ENCODE peak calls at places on chromosomes 7 and 10, in nine cellular contexts. Z, W, X, K, M, O, N, P and T are unnamed samples. For H3K4me1, the result is how much of the 10 kb centered on the place peaks cover.

GRCh38 chr10:113993489-113993932 is 50.2 kb upstream of the ADRB1 start:
- DNase-seq in N (no peak), P (peak), K (no peak), O (peak), X (no peak), Z (no peak), M (no peak), W (no peak), T (peak)

GRCh38 chr10:104054430-104054829 is 31.2 kb downstream of the COL17A1 start:
- DNase-seq in M (no peak), P (no peak), N (no peak), O (no peak), Z (peak), K (no peak), W (peak), X (no peak), T (no peak)

GRCh38 chr7:133585003-133585668 is 332.3 kb downstream of the EXOC4 start:
- DNase-seq in W (no peak), O (no peak), M (no peak), N (no peak), X (no peak), P (no peak), Z (no peak), K (no peak), T (no peak)

GRCh38 chr10:72784551-72785421 is 92.8 kb downstream of the MCU start:
- DNase-seq in O (peak), Z (peak), X (no peak), P (peak), W (peak), M (peak), K (no peak), N (peak), T (no peak)

GRCh38 chr10:133312016-133312768 is 3.5 kb downstream of the ZNF511 start:
- DNase-seq in X (no peak), K (no peak), M (no peak), W (no peak), O (no peak), N (no peak), Z (no peak), P (no peak), T (no peak)

GRCh38 chr10:101974091-101974799 is 81.7 kb downstream of the ARMH3 start:
- DNase-seq in Z (no peak), O (no peak), M (no peak), N (no peak), W (peak), X (no peak), K (no peak), P (no peak), T (no peak)

GRCh38 chr10:72335394-72336258 is 19.1 kb downstream of the DNAJB12 start:
- DNase-seq in P (peak), O (peak), W (no peak), K (peak), X (peak), Z (no peak), N (peak), M (no peak), T (peak)

GRCh38 chr10:122459586-122460273 is 1.6 kb upstream of the HTRA1 start:
- DNase-seq in O (no peak), X (no peak), Z (peak), N (no peak), K (no peak), M (no peak), P (no peak), W (peak), T (no peak)

GRCh38 chr10:29858352-29859267 is 200.8 kb downstream of the JCAD start:
- DNase-seq in M (peak), O (no peak), Z (peak), W (peak), P (peak), K (no peak), N (peak), X (no peak), T (peak)

GRCh38 chr10:101588879-101589278 is 758 bp downstream of the DPCD start:
- DNase-seq in O (no peak), Z (peak), M (peak), X (no peak), P (no peak), K (no peak), W (peak), N (no peak), T (no peak)

GRCh38 chr10:6402349-6402709 is 177.7 kb downstream of the PRKCQ start:
- DNase-seq in X (no peak), N (no peak), P (no peak), M (no peak), O (no peak), Z (no peak), W (no peak), K (no peak), T (no peak)

GRCh38 chr7:115060095-115060830 is 138.4 kb downstream of the MDFIC start:
- DNase-seq in W (no peak), P (no peak), M (no peak), Z (no peak), N (no peak), X (no peak), K (no peak), O (no peak), T (no peak)

GRCh38 chr10:116139886-116140285 is 133.1 kb downstream of the GFRA1 start:
- DNase-seq in O (no peak), M (no peak), W (no peak), N (no peak), P (no peak), X (no peak), Z (no peak), K (no peak), T (no peak)

GRCh38 chr7:44377134-44377463 is 51.7 kb upstream of the CAMK2B start:
- DNase-seq in N (no peak), X (no peak), P (no peak), O (no peak), Z (no peak), K (no peak), W (no peak), M (no peak), T (no peak)
- H3K4me1 ChIP-seq in N (under half), X (under half), P (under half), O (under half), Z (under half), K (under half), W (half or more), M (under half), T (under half)

GRCh38 chr10:75400163-75400768 is 1.3 kb downstream of the ZNF503 start:
- DNase-seq in O (no peak), X (no peak), M (no peak), W (peak), N (no peak), P (peak), Z (no peak), K (no peak), T (peak)
- H3K27ac ChIP-seq in O (peak), X (no peak), M (peak), W (peak), N (peak), P (peak), Z (peak), K (no peak), T (peak)

GRCh38 chr7:16933296-16934248 is 51.8 kb upstream of the AGR3 start:
- DNase-seq in K (no peak), Z (no peak), N (no peak), O (no peak), P (no peak), M (no peak), W (no peak), X (no peak), T (no peak)
- H3K4me1 ChIP-seq in K (under half), Z (under half), N (under half), O (under half), P (under half), M (under half), W (under half), X (under half), T (under half)

GRCh38 chr10:22618081-22618785 is 96.1 kb downstream of the PIP4K2A start:
- DNase-seq in P (no peak), M (peak), Z (peak), O (no peak), N (no peak), W (peak), X (no peak), K (no peak), T (no peak)
- H3K27ac ChIP-seq in P (no peak), M (peak), Z (peak), O (no peak), N (no peak), W (no peak), X (no peak), K (no peak), T (peak)

GRCh38 chr7:27607210-27607606 is 55.5 kb downstream of the HIBADH start:
- DNase-seq in M (no peak), N (no peak), P (no peak), O (no peak), Z (no peak), X (no peak), W (no peak), K (no peak), T (no peak)
- H3K4me1 ChIP-seq in M (under half), N (under half), P (under half), O (under half), Z (under half), X (under half), W (half or more), K (under half), T (under half)

DNA sequence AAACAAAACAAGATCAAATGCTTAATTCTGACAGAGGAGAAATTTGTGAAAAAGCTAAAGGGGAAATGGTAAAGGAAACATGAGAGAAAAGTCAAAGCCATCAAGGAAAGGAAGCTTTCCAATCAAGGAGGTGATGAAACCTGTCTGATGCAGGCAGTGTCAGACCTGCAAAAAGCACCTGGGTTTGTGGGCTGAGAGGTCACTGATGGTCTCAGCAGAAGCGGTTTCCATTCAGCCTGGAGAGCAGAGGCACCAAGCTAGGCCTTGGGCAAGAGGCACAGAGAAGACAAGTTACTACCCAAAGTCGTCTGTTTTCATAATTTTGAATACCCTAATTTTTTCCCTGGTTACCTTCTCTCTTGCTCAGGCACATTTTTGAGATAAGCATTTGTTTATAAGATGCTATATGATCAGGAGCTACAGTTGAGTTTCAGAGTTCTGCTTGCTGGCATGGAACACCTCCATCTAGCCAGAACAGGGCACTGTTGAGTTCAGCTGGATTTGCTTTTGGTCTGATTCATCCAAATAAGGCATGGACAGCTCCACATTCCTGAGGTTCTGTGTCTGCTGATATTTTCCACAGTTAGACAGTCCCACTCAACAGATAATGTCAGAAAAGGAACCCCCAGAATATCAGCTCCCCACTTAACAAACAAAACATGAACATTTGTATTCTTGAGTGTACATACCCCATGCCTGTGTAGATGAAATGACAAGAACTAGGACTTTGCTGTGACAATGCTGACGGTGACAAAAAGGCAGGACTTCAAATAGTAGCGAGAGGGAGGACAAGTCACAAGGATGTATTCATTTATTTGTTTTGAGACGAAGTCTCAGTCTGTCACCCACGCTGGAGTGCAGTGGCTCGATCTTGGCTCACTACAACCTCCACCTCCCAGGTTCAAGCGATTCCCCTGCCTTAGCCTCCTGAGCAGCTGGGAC is 4.9 kb upstream of the PPIA start:
- DNase-seq in P (peak), X (no peak), N (no peak), K (no peak), Z (peak), M (no peak), O (no peak), W (peak), T (no peak)
- H3K27ac ChIP-seq in P (no peak), X (no peak), N (peak), K (no peak), Z (peak), M (no peak), O (no peak), W (peak), T (no peak)